ENCODE peak calls at places on chromosomes 7 and 10, in six cellular contexts. C is NCI-H2081; I is Right ventricle myocardium superior; Z is iris pigment epithelial cell; A is astrocyte of the spinal cord; J is activated naive CD4-positive, alpha-beta T cell. U is an unnamed sample.

GRCh38 chr7:2172311-2173183 is 60.2 kb downstream of the MAD1L1 start:
- DNase-seq in C (peak; percentile 39), I (no peak), Z (peak; percentile 94), A (peak; percentile 95), J (no peak), U (no peak)

GRCh38 chr10:1632596-1632995 is 104.7 kb downstream of the ADARB2 start:
- DNase-seq in C (no peak), I (no peak), Z (no peak), A (no peak), J (no peak), U (no peak)

GRCh38 chr10:119724630-119725549 is 960 bp upstream of the INPP5F start:
- DNase-seq in C (no peak), I (no peak), Z (peak; percentile 38), A (peak; percentile 42), J (no peak), U (no peak)

GRCh38 chr10:35378547-35379210 is 42.4 kb downstream of the CCNY start:
- DNase-seq in C (no peak), I (no peak), Z (peak; percentile 74), A (peak; percentile 67), J (no peak), U (no peak)

GRCh38 chr7:137930616-137931015 is 71.3 kb downstream of the CREB3L2 start:
- DNase-seq in C (no peak), I (no peak), Z (peak; percentile 95), A (peak; percentile 79), J (no peak), U (no peak)

GRCh38 chr7:156816943-156817572 is 75.9 kb downstream of the LMBR1 start:
- DNase-seq in C (no peak), I (no peak), Z (peak; percentile 17), A (peak; percentile 30), J (no peak), U (no peak)

GRCh38 chr7:130891254-130892094 is 157.5 kb upstream of the KLF14 start:
- DNase-seq in C (no peak), I (peak; percentile 76), Z (peak; percentile 96), A (peak; percentile 99), J (no peak), U (peak; percentile 53)

GRCh38 chr7:150383710-150384397 is 4.7 kb downstream of the ZNF775 start:
- DNase-seq in C (peak; percentile 61), I (no peak), Z (no peak), A (no peak), J (no peak), U (no peak)

GRCh38 chr10:72277996-72278667 is 4.4 kb downstream of the DDIT4 start:
- DNase-seq in C (no peak), I (no peak), Z (peak; percentile 34), A (peak; percentile 45), J (no peak), U (no peak)

GRCh38 chr10:22486431-22486830 is 141.1 kb downstream of the SPAG6 start:
- DNase-seq in C (no peak), I (no peak), Z (no peak), A (no peak), J (no peak), U (no peak)

GRCh38 chr7:127726481-127726880 is 74.5 kb downstream of the SND1 start:
- DNase-seq in C (no peak), I (no peak), Z (no peak), A (no peak), J (no peak), U (no peak)

GRCh38 chr10:86688398-86688921 is 20.1 kb downstream of the LDB3 start:
- DNase-seq in C (no peak), I (peak; percentile 63), Z (peak; percentile 75), A (peak; percentile 74), J (no peak), U (peak; percentile 52)

GRCh38 chr10:62638062-62638477 is 166.4 kb upstream of the ADO start:
- DNase-seq in C (no peak), I (no peak), Z (peak; percentile 28), A (no peak), J (no peak), U (no peak)

GRCh38 chr10:31143331-31143935 is 111.8 kb upstream of the ZNF438 start:
- DNase-seq in C (no peak), I (no peak), Z (no peak), A (peak; percentile 26), J (no peak), U (no peak)

GRCh38 chr7:107196834-107197610 is 28.2 kb downstream of the HBP1 start:
- DNase-seq in C (no peak), I (no peak), Z (no peak), A (no peak), J (no peak), U (no peak)

GRCh38 chr7:42792841-42793240 is 119.0 kb downstream of the C7orf25 start:
- DNase-seq in C (no peak), I (no peak), Z (no peak), A (no peak), J (no peak), U (no peak)

GRCh38 chr7:26865094-26865388 is 651 bp upstream of the SKAP2 start:
- DNase-seq in C (peak; percentile 56), I (peak; percentile 78), Z (no peak), A (no peak), J (no peak), U (no peak)

GRCh38 chr10:6128591-6129383 is 40.0 kb downstream of the RBM17 start:
- DNase-seq in C (no peak), I (peak; percentile 59), Z (peak; percentile 78), A (no peak), J (no peak), U (no peak)

GRCh38 chr10:113303747-113304146 is 249.1 kb upstream of the HABP2 start:
- DNase-seq in C (no peak), I (no peak), Z (peak; percentile 73), A (no peak), J (no peak), U (no peak)

GRCh38 chr7:150631084-150631824 is 931 bp downstream of the GIMAP6 start:
- DNase-seq in C (no peak), I (peak; percentile 69), Z (no peak), A (no peak), J (peak; percentile 62), U (peak; percentile 82)

GRCh38 chr10:30970760-30971460 is 60.8 kb downstream of the ZNF438 start:
- DNase-seq in C (no peak), I (no peak), Z (peak; percentile 50), A (no peak), J (no peak), U (no peak)

GRCh38 chr10:113576853-113577252 is 24.0 kb downstream of the HABP2 start:
- DNase-seq in C (no peak), I (no peak), Z (peak; percentile 31), A (no peak), J (no peak), U (no peak)

GRCh38 chr7:55349126-55349525 is 16.0 kb upstream of the LANCL2 start:
- DNase-seq in C (no peak), I (no peak), Z (peak; percentile 56), A (no peak), J (no peak), U (no peak)

GRCh38 chr7:136050462-136050847 is 73.3 kb upstream of the MTPN start:
- DNase-seq in C (no peak), I (no peak), Z (no peak), A (no peak), J (no peak), U (no peak)

GRCh38 chr10:91149550-91149949 is 70.9 kb upstream of the PCGF5 start:
- DNase-seq in C (no peak), I (no peak), Z (no peak), A (no peak), J (no peak), U (no peak)

GRCh38 chr7:91789086-91789485 is 91.4 kb downstream of the MTERF1 start:
- DNase-seq in C (no peak), I (no peak), Z (no peak), A (no peak), J (no peak), U (no peak)

GRCh38 chr7:44791278-44792219 is 4.9 kb upstream of the PPIA start:
- DNase-seq in C (no peak), I (no peak), Z (peak; percentile 74), A (peak; percentile 57), J (no peak), U (no peak)

GRCh38 chr10:88110822-88111221 is 247.4 kb downstream of the PTEN start:
- DNase-seq in C (no peak), I (no peak), Z (no peak), A (no peak), J (no peak), U (no peak)

GRCh38 chr10:14687340-14687739 is 87.4 kb downstream of the FAM107B start:
- DNase-seq in C (no peak), I (no peak), Z (no peak), A (no peak), J (no peak), U (no peak)

GRCh38 chr7:150450491-150450992 is at the start of gene GIMAP8:
- DNase-seq in C (no peak), I (peak; percentile 88), Z (no peak), A (no peak), J (peak; percentile 62), U (peak; percentile 86)

GRCh38 chr7:95736635-95737034 is 35.7 kb upstream of the DYNC1I1 start:
- DNase-seq in C (no peak), I (peak; percentile 47), Z (no peak), A (no peak), J (no peak), U (peak; percentile 13)

GRCh38 chr10:43120948-43121290 is 17.3 kb upstream of the CSGALNACT2 start:
- DNase-seq in C (no peak), I (no peak), Z (no peak), A (no peak), J (no peak), U (peak; percentile 50)

GRCh38 chr10:19416164-19416563 is 367.6 kb downstream of the MALRD1 start:
- DNase-seq in C (no peak), I (no peak), Z (no peak), A (no peak), J (no peak), U (no peak)

GRCh38 chr10:68158031-68158430 is 48.7 kb downstream of the MYPN start:
- DNase-seq in C (no peak), I (no peak), Z (no peak), A (no peak), J (no peak), U (no peak)

U was measured in heart left ventricle.